ENCODE peak calls at places on chromosomes 11 and 22, in ten cellular contexts. S is neuronal stem cell, T is GM12878, K is endothelial cell of umbilical vein, O is K562, M is mammary epithelial cell, Z is PC-3, B is mesenchymal stem cell, W is neural progenitor cell, N is IMR-90. R is an unnamed sample.

GRCh38 chr22:17655289-17655688 is 16.7 kb downstream of the BCL2L13 start:
- DNase-seq in S (no peak), T (no peak), K (no peak), O (no peak), M (no peak), Z (no peak), B (no peak), W (no peak), N (no peak), R (no peak)

GRCh38 chr11:8722156-8722555 is 39.6 kb downstream of the RPL27A start:
- DNase-seq in S (no peak), T (no peak), K (no peak), O (no peak), M (no peak), Z (no peak), B (peak; percentile 77), W (no peak), N (peak; percentile 56), R (no peak)

GRCh38 chr11:5722622-5723021 is 13.6 kb upstream of the OR56B1 start:
- DNase-seq in S (no peak), T (no peak), K (no peak), O (no peak), M (no peak), Z (no peak), B (no peak), W (no peak), N (no peak), R (no peak)

GRCh38 chr11:76803023-76803422 is 19.9 kb downstream of the TSKU start:
- DNase-seq in S (no peak), T (no peak), K (no peak), O (no peak), M (no peak), Z (no peak), B (peak; percentile 86), W (no peak), N (peak; percentile 83), R (peak; percentile 72)

GRCh38 chr11:11976476-11977187 is 31.8 kb downstream of the DKK3 start:
- DNase-seq in S (no peak), T (no peak), K (peak; percentile 26), O (no peak), M (no peak), Z (peak; percentile 54), B (no peak), W (no peak), N (no peak), R (peak; percentile 31)

GRCh38 chr11:3857628-3858027 is 2.2 kb downstream of the STIM1 start:
- DNase-seq in S (no peak), T (no peak), K (no peak), O (no peak), M (no peak), Z (no peak), B (no peak), W (no peak), N (no peak), R (no peak)

GRCh38 chr22:23743303-23743705 is 7.6 kb downstream of the ZNF70 start:
- DNase-seq in S (no peak), T (no peak), K (no peak), O (no peak), M (no peak), Z (no peak), B (no peak), W (no peak), N (no peak), R (no peak)

GRCh38 chr11:7020183-7020917 is at the start of the genes NLRP14 and ZNF214:
- DNase-seq in S (peak; percentile 95), T (no peak), K (peak; percentile 92), O (peak; percentile 62), M (peak; percentile 88), Z (peak; percentile 87), B (peak; percentile 94), W (peak; percentile 98), N (peak; percentile 89), R (peak; percentile 97)

GRCh38 chr22:27213291-27213690 is 555.9 kb downstream of the MIAT start:
- DNase-seq in S (no peak), T (no peak), K (no peak), O (no peak), M (no peak), Z (no peak), B (peak; percentile 55), W (no peak), N (no peak), R (peak; percentile 39)

GRCh38 chr11:26860411-26860810 is 133.5 kb upstream of the FIBIN start:
- DNase-seq in S (no peak), T (no peak), K (no peak), O (no peak), M (no peak), Z (no peak), B (no peak), W (no peak), N (no peak), R (no peak)

GRCh38 chr11:102047305-102047924 is at the start of gene CFAP300:
- DNase-seq in S (peak; percentile 55), T (no peak), K (peak; percentile 32), O (no peak), M (peak; percentile 43), Z (peak; percentile 77), B (peak; percentile 81), W (peak; percentile 82), N (peak; percentile 33), R (peak; percentile 88)

GRCh38 chr11:103923473-103923931 is 112.9 kb upstream of the DDI1 start:
- DNase-seq in S (no peak), T (no peak), K (no peak), O (no peak), M (peak; percentile 76), Z (peak; percentile 89), B (no peak), W (no peak), N (no peak), R (no peak)

GRCh38 chr22:43273902-43274484 is 69.2 kb downstream of the SCUBE1 start:
- DNase-seq in S (peak; percentile 54), T (peak; percentile 13), K (peak; percentile 57), O (peak; percentile 64), M (peak; percentile 41), Z (peak; percentile 54), B (peak; percentile 71), W (peak; percentile 73), N (peak; percentile 46), R (peak; percentile 68)

GRCh38 chr11:11780843-11781242 is 60.9 kb upstream of the USP47 start:
- DNase-seq in S (no peak), T (no peak), K (no peak), O (no peak), M (no peak), Z (peak; percentile 9), B (no peak), W (no peak), N (no peak), R (no peak)

DNA sequence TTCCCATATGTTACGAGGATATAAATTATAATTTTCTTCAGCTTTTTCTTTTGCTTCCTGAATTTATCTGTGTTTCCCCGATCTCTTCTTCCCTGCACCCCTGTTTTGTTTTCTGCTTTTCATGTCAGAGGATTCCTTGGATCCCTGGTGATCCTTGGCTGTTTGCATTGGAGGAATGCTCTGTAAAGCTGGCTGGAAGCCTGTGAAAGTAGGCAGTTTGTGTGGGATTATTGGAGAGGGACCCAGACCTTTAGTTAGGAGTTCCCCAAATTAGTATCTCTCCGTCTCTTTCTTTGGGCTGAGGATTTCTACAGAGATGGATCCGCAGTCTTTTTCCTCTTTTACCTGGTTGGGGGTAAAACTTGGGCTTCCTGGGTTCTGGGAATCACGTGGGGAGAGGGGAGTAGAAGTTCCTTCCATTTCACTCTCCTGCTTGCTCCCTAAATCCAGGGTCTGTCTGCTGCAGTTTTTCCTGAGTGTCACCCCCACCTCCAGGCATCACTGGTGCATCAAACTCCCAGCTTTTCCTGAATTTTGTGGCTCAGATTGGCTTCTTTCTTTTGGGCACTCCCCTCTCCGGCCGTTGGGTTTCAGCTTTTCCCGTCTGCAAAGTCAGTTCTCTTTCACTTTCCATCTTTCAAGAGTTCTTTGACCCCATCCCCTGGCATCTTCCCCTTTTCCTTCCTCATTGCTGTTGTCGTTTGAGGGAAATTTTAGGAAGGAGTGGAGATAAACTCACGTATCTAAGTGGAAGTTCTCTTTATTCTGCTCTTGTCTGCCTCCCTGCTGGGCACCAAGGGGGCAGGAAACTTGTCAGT is 79.1 kb upstream of the ALX4 start:
- DNase-seq in S (no peak), T (no peak), K (no peak), O (no peak), M (no peak), Z (no peak), B (no peak), W (peak; percentile 39), N (no peak), R (no peak)
- H3K4me2 ChIP-seq in S (no peak overlapping the region), T (no peak overlapping the region), K (no peak overlapping the region), O (no peak overlapping the region), M (no peak overlapping the region), Z (no peak overlapping the region), B (no peak overlapping the region), W (peak overlapping the region; percentile 66), N (no peak overlapping the region), R (no peak overlapping the region)

DNA sequence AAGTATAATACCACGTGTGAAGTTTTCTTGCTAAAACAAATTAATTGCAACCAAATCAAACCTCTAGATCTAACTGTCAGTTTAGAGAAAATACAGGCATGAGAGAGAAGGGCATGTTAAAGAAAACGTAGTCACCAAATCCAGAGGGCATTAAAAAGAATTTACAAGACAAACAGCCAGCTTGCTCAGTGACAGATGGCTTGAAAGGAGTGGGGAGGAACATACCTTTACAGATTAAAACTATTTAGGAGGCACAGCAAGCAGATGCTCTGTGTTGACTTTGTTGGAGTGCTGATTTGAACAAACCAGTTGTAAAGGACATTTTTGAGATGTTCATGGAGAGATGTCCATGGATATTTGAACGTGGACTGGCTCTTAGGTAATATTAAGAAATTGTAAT is 96.9 kb downstream of the ATXN10 start:
- DNase-seq in S (no peak), T (no peak), K (no peak), O (no peak), M (no peak), Z (no peak), B (no peak), W (peak; percentile 57), N (no peak), R (no peak)
- H3K9ac ChIP-seq in S (no peak overlapping the region), T (no peak overlapping the region), K (no peak overlapping the region), O (no peak overlapping the region), M (no peak overlapping the region), Z (no peak overlapping the region), B (no peak overlapping the region), W (no peak overlapping the region), N (no peak overlapping the region), R (no peak overlapping the region)

DNA sequence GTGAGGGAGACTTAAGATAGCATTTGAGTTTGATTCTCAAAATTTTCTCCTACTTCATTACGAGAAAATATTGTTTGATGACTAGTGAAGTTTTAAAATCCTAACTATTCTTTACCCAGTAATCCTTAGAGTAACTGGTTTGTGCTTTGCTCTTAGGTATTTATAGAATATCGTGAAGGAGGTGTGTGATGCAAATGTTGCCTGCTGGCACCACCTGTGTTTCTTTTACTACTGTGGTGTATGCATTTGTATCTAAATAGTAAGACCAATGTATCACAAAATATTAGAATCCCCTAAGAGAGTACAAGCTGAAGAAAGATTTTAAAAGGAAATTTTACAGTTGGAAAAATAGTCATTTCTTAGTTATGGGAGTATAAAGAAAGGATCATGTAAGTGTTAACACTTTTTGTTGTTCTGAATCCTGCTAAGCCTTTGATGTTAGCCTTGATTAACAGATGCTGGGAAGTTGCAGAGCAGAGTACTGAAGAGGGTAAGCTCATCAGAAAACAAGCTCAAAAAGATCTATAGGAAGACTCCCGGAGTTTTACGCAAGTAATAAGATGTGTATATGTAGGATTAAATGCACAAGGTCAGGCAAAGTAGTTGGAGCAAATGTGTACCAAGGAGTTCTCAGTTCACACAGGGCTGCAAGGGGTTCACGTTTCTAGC is 102.2 kb upstream of the SLC6A5 start:
- DNase-seq in S (no peak), T (no peak), K (no peak), O (no peak), M (no peak), Z (no peak), B (no peak), W (no peak), N (no peak), R (no peak)
- H3K36me3 ChIP-seq in S (peaks cover 12% of the 10 kb centered on the region), T (peaks cover 2% of the 10 kb centered on the region), K (no peaks in the 10 kb centered on the region), O (peaks cover 60% of the 10 kb centered on the region), M (peaks cover 10% of the 10 kb centered on the region), Z (no peaks in the 10 kb centered on the region), B (no peaks in the 10 kb centered on the region), W (no peaks in the 10 kb centered on the region), N (no peaks in the 10 kb centered on the region), R (no peaks in the 10 kb centered on the region)

GRCh38 chr11:9803685-9804413 is 140.0 kb downstream of the SWAP70 start:
- DNase-seq in S (no peak), T (no peak), K (no peak), O (no peak), M (no peak), Z (no peak), B (peak; percentile 80), W (no peak), N (peak; percentile 66), R (peak; percentile 32)
- H3K4me2 ChIP-seq in S (no peak overlapping the region), T (no peak overlapping the region), K (no peak overlapping the region), O (no peak overlapping the region), M (no peak overlapping the region), Z (no peak overlapping the region), B (no peak overlapping the region), W (no peak overlapping the region), N (no peak overlapping the region), R (peak overlapping the region; percentile 36)